ENCODE peak calls at places on chromosomes 16 and 17, in seven cellular contexts. One of them, this sample, is unnamed.
A peak's percentile ranks its signal among the peaks of the same experiment; 100 is the strongest.

GRCh38 chr17:35164716-35165115 is 17.1 kb downstream of the UNC45B start:
- DNase-seq in sigmoid colon: peak; percentile 17
- DNase-seq in uterus: no peak
- DNase-seq in stomach: no peak
- DNase-seq in HepG2: no peak
- DNase-seq in A549: no peak
- DNase-seq in gastrocnemius medialis: no peak
- DNase-seq in this sample: no peak

GRCh38 chr17:78179372-78179771 is 7.5 kb downstream of the TK1 start:
- DNase-seq in A549: no peak
- DNase-seq in stomach: peak; percentile 68
- DNase-seq in gastrocnemius medialis: peak; percentile 75
- DNase-seq in HepG2: no peak
- DNase-seq in sigmoid colon: no peak
- DNase-seq in uterus: peak; percentile 35
- DNase-seq in this sample: peak; percentile 47

GRCh38 chr17:56289321-56289720 is 136.0 kb downstream of the ANKFN1 start:
- DNase-seq in stomach: no peak
- DNase-seq in A549: no peak
- DNase-seq in sigmoid colon: no peak
- DNase-seq in uterus: no peak
- DNase-seq in gastrocnemius medialis: no peak
- DNase-seq in HepG2: no peak
- DNase-seq in this sample: no peak

GRCh38 chr16:66516172-66516807 is 33.6 kb downstream of the TK2 start:
- DNase-seq in uterus: no peak
- DNase-seq in A549: no peak
- DNase-seq in stomach: no peak
- DNase-seq in HepG2: no peak
- DNase-seq in sigmoid colon: no peak
- DNase-seq in gastrocnemius medialis: no peak
- DNase-seq in this sample: no peak

GRCh38 chr17:17537311-17538099 is 41.3 kb upstream of the RASD1 start:
- DNase-seq in stomach: no peak
- DNase-seq in gastrocnemius medialis: no peak
- DNase-seq in HepG2: no peak
- DNase-seq in A549: peak; percentile 26
- DNase-seq in uterus: no peak
- DNase-seq in sigmoid colon: no peak
- DNase-seq in this sample: no peak

GRCh38 chr17:50363217-50364060 is 9.5 kb downstream of the MRPL27 start:
- DNase-seq in HepG2: peak; percentile 46
- DNase-seq in sigmoid colon: peak; percentile 56
- DNase-seq in A549: no peak
- DNase-seq in uterus: no peak
- DNase-seq in gastrocnemius medialis: no peak
- DNase-seq in stomach: no peak
- DNase-seq in this sample: peak; percentile 46

GRCh38 chr16:2756288-2757015 is 4.0 kb downstream of the SRRM2 start:
- DNase-seq in uterus: no peak
- DNase-seq in sigmoid colon: no peak
- DNase-seq in gastrocnemius medialis: no peak
- DNase-seq in HepG2: no peak
- DNase-seq in stomach: no peak
- DNase-seq in A549: no peak
- DNase-seq in this sample: no peak

GRCh38 chr17:30368896-30369720 is 9.6 kb upstream of the CPD start:
- DNase-seq in sigmoid colon: no peak
- DNase-seq in A549: no peak
- DNase-seq in HepG2: no peak
- DNase-seq in stomach: no peak
- DNase-seq in uterus: no peak
- DNase-seq in gastrocnemius medialis: no peak
- DNase-seq in this sample: no peak

GRCh38 chr17:77425791-77426641 is 285.2 kb downstream of the SEC14L1 start:
- DNase-seq in stomach: no peak
- DNase-seq in HepG2: no peak
- DNase-seq in A549: peak; percentile 92
- DNase-seq in uterus: peak; percentile 86
- DNase-seq in sigmoid colon: peak; percentile 98
- DNase-seq in gastrocnemius medialis: peak; percentile 72
- DNase-seq in this sample: peak; percentile 48

GRCh38 chr17:39553326-39553945 is 54.3 kb downstream of the NEUROD2 start:
- DNase-seq in uterus: no peak
- DNase-seq in sigmoid colon: no peak
- DNase-seq in stomach: no peak
- DNase-seq in HepG2: no peak
- DNase-seq in gastrocnemius medialis: no peak
- DNase-seq in A549: no peak
- DNase-seq in this sample: no peak

GRCh38 chr16:1137604-1138003 is 15.3 kb upstream of the CACNA1H start:
- DNase-seq in HepG2: peak; percentile 81
- DNase-seq in gastrocnemius medialis: no peak
- DNase-seq in stomach: no peak
- DNase-seq in sigmoid colon: no peak
- DNase-seq in uterus: no peak
- DNase-seq in A549: no peak
- DNase-seq in this sample: peak; percentile 95

GRCh38 chr16:79599256-79599836 is 1.2 kb downstream of the MAF start:
- DNase-seq in A549: peak; percentile 31
- DNase-seq in HepG2: no peak
- DNase-seq in stomach: no peak
- DNase-seq in uterus: peak; percentile 41
- DNase-seq in gastrocnemius medialis: peak; percentile 40
- DNase-seq in sigmoid colon: peak; percentile 66
- DNase-seq in this sample: peak; percentile 44

GRCh38 chr16:81846105-81846504 is 67.0 kb downstream of the PLCG2 start:
- DNase-seq in gastrocnemius medialis: no peak
- DNase-seq in sigmoid colon: no peak
- DNase-seq in A549: peak; percentile 20
- DNase-seq in uterus: no peak
- DNase-seq in HepG2: no peak
- DNase-seq in stomach: no peak
- DNase-seq in this sample: no peak

GRCh38 chr17:40862985-40863733 is 3.9 kb downstream of the KRT12 start:
- DNase-seq in sigmoid colon: no peak
- DNase-seq in gastrocnemius medialis: no peak
- DNase-seq in HepG2: peak; percentile 48
- DNase-seq in uterus: no peak
- DNase-seq in A549: no peak
- DNase-seq in stomach: no peak
- DNase-seq in this sample: no peak

GRCh38 chr16:87421369-87421912 is 29.3 kb downstream of the MAP1LC3B start:
- DNase-seq in sigmoid colon: no peak
- DNase-seq in stomach: no peak
- DNase-seq in HepG2: no peak
- DNase-seq in gastrocnemius medialis: no peak
- DNase-seq in A549: no peak
- DNase-seq in uterus: no peak
- DNase-seq in this sample: no peak

GRCh38 chr17:37648555-37648954 is 5.3 kb upstream of the DDX52 start:
- DNase-seq in HepG2: no peak
- DNase-seq in sigmoid colon: no peak
- DNase-seq in A549: no peak
- DNase-seq in uterus: no peak
- DNase-seq in stomach: no peak
- DNase-seq in gastrocnemius medialis: no peak
- DNase-seq in this sample: no peak

GRCh38 chr16:12293017-12293618 is 316.6 kb downstream of the SNX29 start:
- DNase-seq in HepG2: no peak
- DNase-seq in gastrocnemius medialis: no peak
- DNase-seq in sigmoid colon: no peak
- DNase-seq in uterus: no peak
- DNase-seq in A549: no peak
- DNase-seq in stomach: no peak
- DNase-seq in this sample: no peak

GRCh38 chr17:21396237-21396636 is 20.1 kb downstream of the KCNJ12 start:
- DNase-seq in stomach: no peak
- DNase-seq in HepG2: no peak
- DNase-seq in gastrocnemius medialis: no peak
- DNase-seq in sigmoid colon: no peak
- DNase-seq in A549: no peak
- DNase-seq in uterus: no peak
- DNase-seq in this sample: no peak

GRCh38 chr17:78736526-78737079 is 45.5 kb downstream of the CYTH1 start:
- DNase-seq in HepG2: no peak
- DNase-seq in sigmoid colon: peak; percentile 80
- DNase-seq in A549: peak; percentile 92
- DNase-seq in uterus: peak; percentile 52
- DNase-seq in gastrocnemius medialis: peak; percentile 77
- DNase-seq in stomach: peak; percentile 94
- DNase-seq in this sample: no peak

GRCh38 chr16:70712942-70713341 is 27.1 kb upstream of the MTSS2 start:
- DNase-seq in gastrocnemius medialis: no peak
- DNase-seq in uterus: no peak
- DNase-seq in sigmoid colon: no peak
- DNase-seq in A549: no peak
- DNase-seq in stomach: no peak
- DNase-seq in HepG2: no peak
- DNase-seq in this sample: no peak

GRCh38 chr17:41060052-41060604 is at the start of gene KRTAP2-3:
- DNase-seq in stomach: no peak
- DNase-seq in uterus: no peak
- DNase-seq in HepG2: peak; percentile 36
- DNase-seq in sigmoid colon: no peak
- DNase-seq in gastrocnemius medialis: no peak
- DNase-seq in A549: peak; percentile 55
- DNase-seq in this sample: no peak

GRCh38 chr16:12455287-12455798 is 348.3 kb downstream of the CPPED1 start:
- DNase-seq in HepG2: peak; percentile 53
- DNase-seq in stomach: peak; percentile 61
- DNase-seq in sigmoid colon: no peak
- DNase-seq in gastrocnemius medialis: no peak
- DNase-seq in uterus: no peak
- DNase-seq in A549: peak; percentile 62
- DNase-seq in this sample: peak; percentile 67

GRCh38 chr16:31472559-31473203 is 729 bp downstream of the TGFB1I1 start:
- DNase-seq in sigmoid colon: peak; percentile 99
- DNase-seq in gastrocnemius medialis: peak; percentile 81
- DNase-seq in A549: peak; percentile 93
- DNase-seq in uterus: peak; percentile 97
- DNase-seq in HepG2: peak; percentile 58
- DNase-seq in stomach: peak; percentile 87
- DNase-seq in this sample: peak; percentile 95

DNA sequence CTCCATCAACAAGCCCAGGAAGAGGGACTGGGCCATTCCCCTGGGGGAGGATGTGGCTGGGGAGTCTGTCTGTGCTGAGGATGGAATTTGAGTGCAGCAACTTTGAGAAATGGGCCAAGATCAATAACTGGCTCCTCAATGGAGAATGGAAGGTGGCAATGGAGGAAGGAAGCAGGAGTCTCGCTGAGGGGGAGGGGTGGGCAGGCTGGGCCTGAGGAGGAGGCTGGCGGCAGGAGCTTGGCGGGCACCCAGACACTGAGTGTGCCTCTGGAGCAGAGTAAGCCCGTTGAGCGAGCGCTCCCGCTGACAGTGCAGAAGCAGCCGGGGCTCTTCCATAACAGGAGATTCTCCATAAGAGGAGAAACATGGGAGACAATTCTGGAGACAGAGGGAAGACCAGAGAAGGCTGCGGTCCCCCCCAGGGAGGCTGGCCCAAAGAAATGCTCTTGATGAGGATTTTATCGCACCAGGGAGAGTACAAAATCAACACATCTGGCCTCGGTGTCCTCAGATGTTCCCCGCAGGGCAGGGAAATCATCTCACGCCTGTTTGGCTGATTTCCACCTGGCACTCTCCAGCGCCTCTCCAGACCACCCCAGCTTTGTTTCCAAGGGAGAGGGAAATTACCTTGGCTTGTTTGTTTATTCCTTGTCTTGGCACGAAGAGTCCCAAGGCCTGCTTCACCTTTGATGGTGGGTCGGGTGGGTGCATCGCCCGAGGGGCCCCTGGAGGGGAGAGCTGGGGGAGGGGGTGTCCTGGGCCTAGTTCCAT is 2.8 kb upstream of the MMP15 start:
- DNase-seq in stomach: peak; percentile 87
- DNase-seq in sigmoid colon: peak; percentile 94
- DNase-seq in A549: no peak
- DNase-seq in gastrocnemius medialis: peak; percentile 28
- DNase-seq in uterus: peak; percentile 72
- DNase-seq in HepG2: no peak
- DNase-seq in this sample: peak; percentile 83
- H3K4me1 ChIP-seq in stomach: peaks cover 69% of the 10 kb centered on the region
- H3K4me1 ChIP-seq in sigmoid colon: peaks cover 1% of the 10 kb centered on the region
- H3K4me1 ChIP-seq in A549: peaks cover 17% of the 10 kb centered on the region
- H3K4me1 ChIP-seq in gastrocnemius medialis: peaks cover 27% of the 10 kb centered on the region
- H3K4me1 ChIP-seq in uterus: peaks cover 12% of the 10 kb centered on the region
- H3K4me1 ChIP-seq in HepG2: peaks cover 35% of the 10 kb centered on the region
- H3K4me1 ChIP-seq in this sample: peaks cover 11% of the 10 kb centered on the region

DNA sequence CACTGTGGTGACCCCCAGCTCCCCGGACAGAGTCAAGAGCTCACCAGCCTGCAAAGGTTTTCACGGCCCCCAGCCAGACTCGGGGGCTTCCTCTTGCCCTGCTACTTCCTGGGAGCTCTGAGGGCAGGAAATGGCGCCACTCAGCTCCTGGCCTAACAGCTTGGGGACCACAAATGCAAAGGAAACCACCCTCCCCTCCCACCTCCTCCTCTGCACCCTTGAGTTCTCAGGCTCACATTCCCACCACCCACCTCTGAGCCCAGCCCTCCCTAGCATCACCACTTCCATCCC is 373 bp upstream of the SPN start:
- DNase-seq in A549: no peak
- DNase-seq in uterus: no peak
- DNase-seq in sigmoid colon: no peak
- DNase-seq in HepG2: no peak
- DNase-seq in gastrocnemius medialis: no peak
- DNase-seq in stomach: peak; percentile 27
- DNase-seq in this sample: no peak
- H3K4me3 ChIP-seq in A549: no peak overlapping the region
- H3K4me3 ChIP-seq in uterus: no peak overlapping the region
- H3K4me3 ChIP-seq in sigmoid colon: no peak overlapping the region
- H3K4me3 ChIP-seq in HepG2: peak overlapping the region; percentile 17
- H3K4me3 ChIP-seq in gastrocnemius medialis: no peak overlapping the region
- H3K4me3 ChIP-seq in stomach: peak overlapping the region; percentile 25
- H3K4me3 ChIP-seq in this sample: no peak overlapping the region

GRCh38 chr17:74467221-74467951 is 952 bp downstream of the CD300A start:
- DNase-seq in gastrocnemius medialis: no peak
- DNase-seq in A549: no peak
- DNase-seq in uterus: no peak
- DNase-seq in HepG2: no peak
- DNase-seq in sigmoid colon: no peak
- DNase-seq in stomach: peak; percentile 27
- DNase-seq in this sample: no peak
- TF ChIP-seq POLR2A in gastrocnemius medialis: no peak
- TF ChIP-seq POLR2A in A549: no peak
- TF ChIP-seq POLR2A in uterus: no peak
- TF ChIP-seq POLR2A in HepG2: no peak
- TF ChIP-seq POLR2A in sigmoid colon: no peak
- TF ChIP-seq POLR2A in stomach: no peak
- TF ChIP-seq POLR2A in this sample: no peak

DNA sequence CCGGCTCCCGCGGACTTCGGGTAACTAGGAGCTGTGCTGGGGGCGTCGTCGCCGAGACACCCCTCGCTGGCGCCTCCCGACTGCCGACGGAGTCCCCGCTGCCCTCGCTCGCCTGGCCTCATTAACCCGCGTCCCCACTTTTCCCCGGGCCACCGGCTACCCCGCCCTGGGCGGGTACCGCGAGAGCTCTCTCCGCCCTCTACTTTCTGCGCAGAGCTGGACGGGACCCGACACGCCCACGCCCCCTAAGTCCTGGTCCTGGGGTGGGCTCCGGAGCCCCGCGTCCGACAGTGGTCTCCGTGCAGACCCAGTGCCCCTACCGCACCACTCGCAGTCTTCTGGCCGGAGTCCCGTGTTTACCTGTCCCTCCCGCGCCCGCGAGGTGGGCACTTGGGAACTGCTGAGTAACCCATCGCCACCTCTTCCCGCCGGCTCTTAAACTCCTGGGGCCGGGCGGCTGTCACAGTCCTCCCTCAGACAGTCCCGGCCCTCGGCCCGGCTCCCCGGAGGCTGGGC is 421 bp upstream of the TLCD1 start:
- DNase-seq in stomach: peak; percentile 69
- DNase-seq in HepG2: peak; percentile 48
- DNase-seq in A549: peak; percentile 73
- DNase-seq in sigmoid colon: peak; percentile 82
- DNase-seq in uterus: peak; percentile 68
- DNase-seq in gastrocnemius medialis: no peak
- DNase-seq in this sample: no peak
- H3K4me1 ChIP-seq in stomach: peaks cover 76% of the 10 kb centered on the region
- H3K4me1 ChIP-seq in HepG2: peaks cover 57% of the 10 kb centered on the region
- H3K4me1 ChIP-seq in A549: peaks cover 46% of the 10 kb centered on the region
- H3K4me1 ChIP-seq in sigmoid colon: no peaks in the 10 kb centered on the region
- H3K4me1 ChIP-seq in uterus: peaks cover 19% of the 10 kb centered on the region
- H3K4me1 ChIP-seq in gastrocnemius medialis: peaks cover 36% of the 10 kb centered on the region
- H3K4me1 ChIP-seq in this sample: peaks cover 7% of the 10 kb centered on the region

This sample was measured in ovary.